ENCODE peak calls at places on chromosomes 16 and 17, in four cellular contexts. T, X, P and Q are unnamed samples.

GRCh38 chr17:71084219-71084618 is 914.9 kb downstream of the KCNJ2 start:
- DNase-seq in T (no peak), X (peak), P (no peak), Q (peak)

GRCh38 chr17:66423436-66423922 is 121.1 kb downstream of the PRKCA start:
- DNase-seq in T (no peak), X (peak), P (no peak), Q (no peak)

GRCh38 chr16:1691956-1692355 is 13.9 kb downstream of the JPT2 start:
- DNase-seq in T (no peak), X (peak), P (no peak), Q (no peak)

GRCh38 chr17:61831099-61831498 is 32.2 kb downstream of the BRIP1 start:
- DNase-seq in T (no peak), X (no peak), P (no peak), Q (no peak)

GRCh38 chr16:27327586-27327915 is 13.8 kb downstream of the IL4R start:
- DNase-seq in T (no peak), X (no peak), P (no peak), Q (no peak)

GRCh38 chr16:19890901-19891300 is 6.3 kb upstream of the GPRC5B start:
- DNase-seq in T (no peak), X (no peak), P (no peak), Q (no peak)

GRCh38 chr17:54426287-54426886 is 474.3 kb upstream of the TOM1L1 start:
- DNase-seq in T (no peak), X (no peak), P (no peak), Q (no peak)

GRCh38 chr17:75307957-75308731 is 18.9 kb upstream of the SLC25A19 start:
- DNase-seq in T (no peak), X (no peak), P (no peak), Q (no peak)

GRCh38 chr16:48049832-48050231 is 106.0 kb downstream of the ABCC12 start:
- DNase-seq in T (no peak), X (peak), P (no peak), Q (no peak)

GRCh38 chr16:81901483-81901882 is 109.8 kb downstream of the SDR42E1 start:
- DNase-seq in T (no peak), X (peak), P (no peak), Q (no peak)

GRCh38 chr17:1110844-1111598 is 68.8 kb downstream of the ABR start:
- DNase-seq in T (no peak), X (peak), P (no peak), Q (peak)

GRCh38 chr16:85334718-85335583 is 222.7 kb upstream of the CIBAR2 start:
- DNase-seq in T (no peak), X (peak), P (no peak), Q (no peak)

GRCh38 chr17:78781339-78782304 is at the start of gene CYTH1:
- DNase-seq in T (no peak), X (peak), P (no peak), Q (peak)

GRCh38 chr16:23922406-23922805 is 86.6 kb downstream of the PRKCB start:
- DNase-seq in T (no peak), X (no peak), P (no peak), Q (no peak)

GRCh38 chr17:41654134-41654907 is 29.9 kb upstream of the KRT17 start:
- DNase-seq in T (no peak), X (no peak), P (no peak), Q (no peak)

GRCh38 chr16:3020604-3021448 is 658 bp downstream of the TNFRSF12A start:
- DNase-seq in T (no peak), X (peak), P (no peak), Q (peak)

GRCh38 chr17:10557422-10557821 is 8.0 kb upstream of the MYH2 start:
- DNase-seq in T (no peak), X (peak), P (no peak), Q (no peak)

GRCh38 chr17:81285179-81285878 is 9.8 kb downstream of the SLC38A10 start:
- DNase-seq in T (peak), X (no peak), P (peak), Q (peak)

GRCh38 chr16:88923450-88923849 is 53.6 kb downstream of the CBFA2T3 start:
- DNase-seq in T (no peak), X (no peak), P (no peak), Q (no peak)

GRCh38 chr17:27920569-27920968 is 27.4 kb upstream of the LYRM9 start:
- DNase-seq in T (no peak), X (no peak), P (no peak), Q (no peak)

GRCh38 chr16:81443688-81444447 is 740 bp upstream of the CMIP start:
- DNase-seq in T (no peak), X (no peak), P (no peak), Q (no peak)

GRCh38 chr17:49193513-49194296 is 16.7 kb downstream of the GNGT2 start:
- DNase-seq in T (peak), X (peak), P (no peak), Q (peak)

GRCh38 chr17:42683407-42684031 is 1.2 kb downstream of the CNTNAP1 start:
- DNase-seq in T (no peak), X (no peak), P (no peak), Q (no peak)

GRCh38 chr17:17569691-17570090 is 21.8 kb downstream of the PEMT start:
- DNase-seq in T (no peak), X (no peak), P (no peak), Q (no peak)

GRCh38 chr17:77688369-77688768 is 270.1 kb upstream of the TNRC6C start:
- DNase-seq in T (no peak), X (no peak), P (no peak), Q (no peak)

GRCh38 chr17:2004435-2004952 is 20.6 kb downstream of the RTN4RL1 start:
- DNase-seq in T (no peak), X (no peak), P (no peak), Q (no peak)

GRCh38 chr16:21236831-21237230 is 3.3 kb downstream of the ANKS4B start:
- DNase-seq in T (no peak), X (no peak), P (no peak), Q (no peak)

GRCh38 chr17:45246861-45247428 is 14.9 kb downstream of the SPATA32 start:
- DNase-seq in T (no peak), X (no peak), P (no peak), Q (no peak)

GRCh38 chr16:30409125-30410060 is 2.0 kb downstream of the ZNF771 start:
- DNase-seq in T (peak), X (peak), P (peak), Q (peak)

GRCh38 chr17:69082696-69083095 is 22.0 kb upstream of the ABCA9 start:
- DNase-seq in T (no peak), X (no peak), P (no peak), Q (no peak)

GRCh38 chr17:67165201-67165600 is 79.8 kb downstream of the HELZ start:
- DNase-seq in T (no peak), X (no peak), P (no peak), Q (no peak)